ENCODE peak calls at places on chromosome 2, in eight cellular contexts. Y is ascending aorta, H is uterus, R is HL-60, G is upper lobe of right lung, X is psoas muscle, K is tibial nerve, I is left ventricle myocardium inferior. E is an unnamed sample.

GRCh38 chr2:43032248-43032893 is 194.0 kb downstream of the ZFP36L2 start:
- DNase-seq in Y (no peak), H (peak; percentile 84), R (no peak), G (no peak), X (peak; percentile 76), K (peak; percentile 66), I (peak; percentile 70), E (peak; percentile 91)

GRCh38 chr2:219627105-219628100 is at the start of gene SLC4A3:
- DNase-seq in Y (peak; percentile 61), H (no peak), R (no peak), G (peak; percentile 62), X (no peak), K (no peak), I (no peak), E (no peak)

GRCh38 chr2:146481629-146482028 is 1363.2 kb upstream of the ACVR2A start:
- DNase-seq in Y (no peak), H (no peak), R (no peak), G (no peak), X (no peak), K (no peak), I (no peak), E (no peak)

GRCh38 chr2:33142874-33143273 is 196.1 kb downstream of the LTBP1 start:
- DNase-seq in Y (no peak), H (no peak), R (no peak), G (no peak), X (no peak), K (no peak), I (no peak), E (no peak)

GRCh38 chr2:46344696-46345095 is 47.5 kb downstream of the EPAS1 start:
- DNase-seq in Y (no peak), H (no peak), R (no peak), G (no peak), X (no peak), K (no peak), I (no peak), E (no peak)

GRCh38 chr2:98903767-98904485 is 32.1 kb downstream of the CRACDL start:
- DNase-seq in Y (peak; percentile 28), H (no peak), R (no peak), G (peak; percentile 26), X (no peak), K (no peak), I (no peak), E (no peak)

GRCh38 chr2:8606226-8606625 is 75.6 kb upstream of the ID2 start:
- DNase-seq in Y (peak; percentile 11), H (no peak), R (no peak), G (no peak), X (no peak), K (no peak), I (no peak), E (no peak)

GRCh38 chr2:66440692-66441091 is 5.8 kb downstream of the MEIS1 start:
- DNase-seq in Y (no peak), H (peak; percentile 54), R (no peak), G (no peak), X (no peak), K (no peak), I (peak; percentile 25), E (no peak)

GRCh38 chr2:240895656-240896388 is at the start of gene MAB21L4:
- DNase-seq in Y (no peak), H (no peak), R (no peak), G (no peak), X (no peak), K (no peak), I (no peak), E (peak; percentile 33)

GRCh38 chr2:128320609-128321420 is 2.1 kb upstream of the HS6ST1 start:
- DNase-seq in Y (peak; percentile 62), H (no peak), R (no peak), G (no peak), X (peak; percentile 27), K (no peak), I (no peak), E (no peak)

GRCh38 chr2:171086352-171087290 is 74.1 kb downstream of the TLK1 start:
- DNase-seq in Y (no peak), H (no peak), R (no peak), G (no peak), X (no peak), K (peak; percentile 30), I (no peak), E (peak; percentile 57)

GRCh38 chr2:73225513-73226360 is 7.3 kb downstream of the PRADC1 start:
- DNase-seq in Y (no peak), H (no peak), R (peak; percentile 45), G (peak; percentile 44), X (no peak), K (no peak), I (no peak), E (no peak)

GRCh38 chr2:226664140-226664539 is 135.5 kb downstream of the IRS1 start:
- DNase-seq in Y (peak; percentile 71), H (no peak), R (no peak), G (peak; percentile 69), X (no peak), K (no peak), I (peak; percentile 37), E (no peak)

GRCh38 chr2:227397562-227397961 is 9.8 kb upstream of the SCYGR1 start:
- DNase-seq in Y (peak; percentile 57), H (no peak), R (no peak), G (no peak), X (no peak), K (no peak), I (no peak), E (peak; percentile 60)

DNA sequence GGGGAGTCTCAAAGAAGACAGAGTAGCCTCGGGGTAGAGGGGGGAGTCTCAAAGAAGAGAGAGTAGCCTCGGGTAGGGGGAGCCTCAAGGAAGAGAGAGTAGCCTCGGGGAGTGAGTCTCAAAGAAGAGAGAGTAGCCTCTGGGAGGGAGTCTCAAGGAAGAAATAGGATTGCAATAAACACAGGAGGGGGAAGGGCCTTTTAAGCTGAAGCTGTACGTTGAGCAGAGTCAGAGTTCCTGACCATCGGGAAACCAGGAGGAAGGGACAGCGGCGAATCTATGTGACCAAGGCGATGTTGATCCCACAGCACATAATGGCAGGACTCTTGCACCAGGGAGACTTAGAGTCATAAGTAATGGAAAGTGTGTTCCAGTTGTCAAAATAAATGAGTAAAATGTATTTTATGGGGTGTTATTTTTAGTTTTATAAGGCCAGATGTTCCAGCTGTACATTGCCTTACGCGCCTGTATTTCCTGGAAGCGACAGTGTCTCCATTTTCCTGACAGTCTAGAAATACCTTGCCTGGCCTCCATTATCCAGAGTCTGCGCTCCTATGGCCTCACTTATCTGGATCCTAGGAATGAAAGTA is 152.9 kb upstream of the COPS8 start:
- DNase-seq in Y (peak; percentile 16), H (no peak), R (no peak), G (no peak), X (no peak), K (no peak), I (no peak), E (no peak)
- H3K27me3 ChIP-seq in Y (no peaks in the 10 kb centered on the region), H (no peaks in the 10 kb centered on the region), R (peaks cover 7% of the 10 kb centered on the region), G (peaks cover 4% of the 10 kb centered on the region), X (no peaks in the 10 kb centered on the region), K (no peaks in the 10 kb centered on the region), I (no peaks in the 10 kb centered on the region), E (no peaks in the 10 kb centered on the region)

GRCh38 chr2:238852186-238852869 is 4.4 kb downstream of the TWIST2 start:
- DNase-seq in Y (no peak), H (no peak), R (no peak), G (no peak), X (no peak), K (no peak), I (no peak), E (no peak)

GRCh38 chr2:238850096-238850495 is 2.2 kb downstream of the TWIST2 start:
- DNase-seq in Y (no peak), H (no peak), R (no peak), G (no peak), X (no peak), K (no peak), I (no peak), E (no peak)

GRCh38 chr2:238851026-238851425 is 3.1 kb downstream of the TWIST2 start:
- DNase-seq in Y (no peak), H (no peak), R (no peak), G (no peak), X (no peak), K (no peak), I (no peak), E (no peak)

GRCh38 chr2:238853218-238853617 is 5.3 kb downstream of the TWIST2 start:
- DNase-seq in Y (no peak), H (no peak), R (no peak), G (no peak), X (no peak), K (no peak), I (no peak), E (no peak)

DNA sequence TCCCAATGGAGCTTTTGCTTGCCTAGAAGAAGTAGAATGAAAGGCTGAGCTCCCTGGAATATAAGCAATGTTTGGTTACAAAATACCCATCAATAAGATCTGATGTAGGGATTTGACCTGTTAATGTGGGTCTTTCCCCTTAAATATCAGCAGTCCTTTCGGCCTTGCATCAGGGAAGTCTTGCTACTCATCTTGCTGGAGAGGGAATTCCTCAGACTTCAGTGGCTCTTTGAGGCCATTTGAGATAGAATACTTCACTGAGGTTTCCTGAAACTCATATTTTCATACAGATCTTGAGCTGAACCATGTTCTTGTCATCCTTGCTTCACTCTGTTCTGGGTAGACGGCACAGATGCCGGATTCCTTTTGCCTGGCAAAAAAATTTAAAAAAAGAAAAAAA is 3.9 kb downstream of the TWIST2 start:
- DNase-seq in Y (no peak), H (no peak), R (no peak), G (no peak), X (no peak), K (no peak), I (no peak), E (no peak)
- H3K27me3 ChIP-seq in Y (no peaks in the 10 kb centered on the region), H (no peaks in the 10 kb centered on the region), R (peaks cover 17% of the 10 kb centered on the region), G (peaks cover 37% of the 10 kb centered on the region), X (peaks cover 90% of the 10 kb centered on the region), K (no peaks in the 10 kb centered on the region), I (peaks cover 98% of the 10 kb centered on the region), E (peaks cover 10% of the 10 kb centered on the region)

GRCh38 chr2:80302001-80302464 is 2.5 kb downstream of the LRRTM1 start:
- DNase-seq in Y (no peak), H (no peak), R (no peak), G (no peak), X (no peak), K (no peak), I (no peak), E (no peak)
- H3K27me3 ChIP-seq in Y (peaks cover 8% of the 10 kb centered on the region), H (no peaks in the 10 kb centered on the region), R (peaks cover 29% of the 10 kb centered on the region), G (peaks cover 56% of the 10 kb centered on the region), X (peaks cover 51% of the 10 kb centered on the region), K (no peaks in the 10 kb centered on the region), I (peaks cover 87% of the 10 kb centered on the region), E (peaks cover 31% of the 10 kb centered on the region)

GRCh38 chr2:74617123-74617522 is 31.0 kb downstream of the M1AP start:
- DNase-seq in Y (no peak), H (no peak), R (no peak), G (no peak), X (no peak), K (no peak), I (no peak), E (no peak)
- H3K27me3 ChIP-seq in Y (no peaks in the 10 kb centered on the region), H (no peaks in the 10 kb centered on the region), R (peaks cover 13% of the 10 kb centered on the region), G (no peaks in the 10 kb centered on the region), X (peaks cover 24% of the 10 kb centered on the region), K (no peaks in the 10 kb centered on the region), I (peaks cover 73% of the 10 kb centered on the region), E (no peaks in the 10 kb centered on the region)

GRCh38 chr2:224382973-224383555 is 18.8 kb downstream of the FAM124B start:
- DNase-seq in Y (no peak), H (no peak), R (no peak), G (no peak), X (no peak), K (no peak), I (no peak), E (no peak)
- H3K27me3 ChIP-seq in Y (no peaks in the 10 kb centered on the region), H (no peaks in the 10 kb centered on the region), R (no peaks in the 10 kb centered on the region), G (no peaks in the 10 kb centered on the region), X (no peaks in the 10 kb centered on the region), K (no peaks in the 10 kb centered on the region), I (no peaks in the 10 kb centered on the region), E (no peaks in the 10 kb centered on the region)

E was measured in small intestine.